ENCODE peak calls at places on chromosome 3, in eight cellular contexts. C is erythroblast, D is GOT3, O is EH, B is H4, J is NCI-H1417, L is NCI-H2029 treated with DMSO at 0.1 percent for 48 hours, K is HL-60. I is an unnamed sample.

GRCh38 chr3:123644358-123644757 is 59.5 kb upstream of the HACD2 start:
- DNase-seq in C (no peak), D (no peak), O (no peak), B (no peak), J (no peak), L (no peak), K (no peak), I (no peak)

GRCh38 chr3:194220776-194221735 is 85.1 kb downstream of the HES1 start:
- DNase-seq in C (no peak), D (no peak), O (peak), B (no peak), J (no peak), L (no peak), K (no peak), I (no peak)

GRCh38 chr3:55204417-55204816 is 276.6 kb upstream of the LRTM1 start:
- DNase-seq in C (no peak), D (no peak), O (peak), B (no peak), J (no peak), L (no peak), K (no peak), I (no peak)

GRCh38 chr3:183825380-183826161 is at the start of gene MAP6D1:
- DNase-seq in C (peak), D (peak), O (peak), B (no peak), J (peak), L (no peak), K (peak), I (peak)

GRCh38 chr3:113783463-113783862 is 36.6 kb downstream of the ATP6V1A start:
- DNase-seq in C (peak), D (no peak), O (peak), B (peak), J (no peak), L (no peak), K (no peak), I (peak)

GRCh38 chr3:160941885-160942494 is 163.2 kb downstream of the B3GALNT1 start:
- DNase-seq in C (no peak), D (no peak), O (peak), B (peak), J (no peak), L (no peak), K (no peak), I (no peak)

GRCh38 chr3:26308454-26308853 is 314.1 kb upstream of the LRRC3B start:
- DNase-seq in C (no peak), D (no peak), O (no peak), B (no peak), J (no peak), L (no peak), K (no peak), I (no peak)

GRCh38 chr3:29486917-29487316 is 206.0 kb downstream of the RBMS3 start:
- DNase-seq in C (no peak), D (no peak), O (no peak), B (no peak), J (no peak), L (no peak), K (no peak), I (no peak)

GRCh38 chr3:157868881-157869280 is 237.3 kb downstream of the SHOX2 start:
- DNase-seq in C (no peak), D (no peak), O (no peak), B (no peak), J (no peak), L (no peak), K (no peak), I (no peak)

GRCh38 chr3:187368765-187369450 is 723 bp downstream of the RTP4 start:
- DNase-seq in C (no peak), D (no peak), O (no peak), B (no peak), J (no peak), L (no peak), K (peak), I (peak)